ENCODE peak calls at places on chromosomes 13 and 19, in eight cellular contexts. C is fibroblast of lung; M is CD8-positive, alpha-beta memory T cell; O is ascending aorta; K is gastrocnemius medialis; A is heart left ventricle; Z is CD8-positive, alpha-beta T cell; R is mesenchymal stem cell. J is an unnamed sample.
A peak's percentile ranks its signal among the peaks of the same experiment; 100 is the strongest.

GRCh38 chr19:6417713-6418561 is 6.7 kb downstream of the KHSRP start:
- DNase-seq in Z (no peak), C (peak; percentile 29), A (no peak), R (peak; percentile 17), K (no peak), M (no peak), O (no peak), J (no peak)

GRCh38 chr13:98224557-98224956 is 47.5 kb upstream of the RNF113B start:
- DNase-seq in R (no peak), C (no peak), A (no peak), O (no peak), K (no peak), M (no peak), Z (no peak), J (no peak)

GRCh38 chr19:29311391-29311790 is 98.4 kb upstream of the UQCRFS1 start:
- DNase-seq in Z (no peak), M (no peak), K (no peak), A (no peak), R (no peak), C (no peak), O (no peak), J (no peak)

GRCh38 chr13:111429064-111429558 is 108.7 kb downstream of the TEX29 start:
- DNase-seq in M (no peak), O (no peak), A (no peak), R (peak; percentile 4), Z (peak; percentile 37), C (peak; percentile 27), K (no peak), J (no peak)

GRCh38 chr13:24706886-24707585 is 26.8 kb downstream of the ATP12A start:
- DNase-seq in O (no peak), R (no peak), K (no peak), M (no peak), C (no peak), Z (no peak), A (no peak), J (no peak)

GRCh38 chr13:68257111-68257842 is 1027.1 kb upstream of the PCDH9 start:
- DNase-seq in A (no peak), Z (no peak), K (no peak), O (no peak), C (peak; percentile 51), R (peak; percentile 53), M (no peak), J (no peak)

GRCh38 chr19:40262422-40262821 is 22.7 kb downstream of the AKT2 start:
- DNase-seq in Z (no peak), C (no peak), O (no peak), M (no peak), A (no peak), K (no peak), R (no peak), J (no peak)

GRCh38 chr19:12938536-12939291 is at the start of gene CALR:
- DNase-seq in O (no peak), C (peak; percentile 43), Z (peak; percentile 49), M (peak; percentile 64), A (peak; percentile 50), R (peak; percentile 58), K (no peak), J (no peak)

GRCh38 chr19:5225486-5226345 is 114.9 kb downstream of the PTPRS start:
- DNase-seq in K (no peak), Z (no peak), A (no peak), O (no peak), R (no peak), M (no peak), C (no peak), J (no peak)

GRCh38 chr19:31296741-31297390 is 52.4 kb downstream of the TSHZ3 start:
- DNase-seq in C (no peak), A (no peak), K (no peak), M (no peak), Z (no peak), R (no peak), O (no peak), J (no peak)

GRCh38 chr13:58852076-58852475 is 1220.5 kb downstream of the PCDH17 start:
- DNase-seq in M (no peak), A (no peak), K (no peak), O (no peak), C (peak; percentile 41), Z (no peak), R (peak; percentile 31), J (no peak)

GRCh38 chr13:23979361-23980159 is 82.3 kb upstream of the C1QTNF9B start:
- DNase-seq in C (peak; percentile 85), K (no peak), O (peak; percentile 83), Z (peak; percentile 22), M (peak; percentile 71), A (peak; percentile 88), R (peak; percentile 85), J (peak; percentile 76)

GRCh38 chr13:31477961-31478360 is 261.4 kb upstream of the RXFP2 start:
- DNase-seq in R (no peak), K (no peak), C (peak; percentile 31), O (no peak), A (no peak), M (no peak), Z (no peak), J (no peak)

GRCh38 chr13:51222510-51223283 is 499 bp downstream of the FAM124A start:
- DNase-seq in Z (no peak), O (no peak), K (no peak), R (peak; percentile 20), A (no peak), C (no peak), M (no peak), J (no peak)

GRCh38 chr19:53365899-53366493 is 491 bp downstream of the ZNF525 start:
- DNase-seq in R (no peak), A (no peak), M (peak; percentile 63), O (no peak), Z (peak; percentile 62), K (no peak), C (no peak), J (no peak)

GRCh38 chr19:23999821-24000610 is 85.3 kb downstream of the ZNF726 start:
- DNase-seq in A (no peak), C (no peak), O (no peak), M (no peak), Z (no peak), K (no peak), R (no peak), J (no peak)

GRCh38 chr19:23996549-23996948 is 81.9 kb downstream of the ZNF726 start:
- DNase-seq in K (no peak), M (no peak), R (no peak), A (no peak), O (no peak), C (no peak), Z (no peak), J (no peak)

GRCh38 chr19:24002256-24002945 is 84.6 kb upstream of the ZNF254 start:
- DNase-seq in C (no peak), K (no peak), O (no peak), A (no peak), M (no peak), R (no peak), Z (no peak), J (no peak)

GRCh38 chr19:24000656-24001055 is 86.0 kb downstream of the ZNF726 start:
- DNase-seq in A (no peak), O (no peak), Z (no peak), R (no peak), C (no peak), M (no peak), K (no peak), J (no peak)

GRCh38 chr19:23998568-23998967 is 83.9 kb downstream of the ZNF726 start:
- DNase-seq in K (no peak), A (no peak), R (no peak), Z (no peak), O (no peak), M (no peak), C (no peak), J (no peak)
- H3K9me3 ChIP-seq in K (no peaks in the 10 kb centered on the region), A (no peaks in the 10 kb centered on the region), R (peaks cover 53% of the 10 kb centered on the region), Z (peaks cover 4% of the 10 kb centered on the region), O (no peaks in the 10 kb centered on the region), M (no peaks in the 10 kb centered on the region), C (no peaks in the 10 kb centered on the region), J (no peaks in the 10 kb centered on the region)

DNA sequence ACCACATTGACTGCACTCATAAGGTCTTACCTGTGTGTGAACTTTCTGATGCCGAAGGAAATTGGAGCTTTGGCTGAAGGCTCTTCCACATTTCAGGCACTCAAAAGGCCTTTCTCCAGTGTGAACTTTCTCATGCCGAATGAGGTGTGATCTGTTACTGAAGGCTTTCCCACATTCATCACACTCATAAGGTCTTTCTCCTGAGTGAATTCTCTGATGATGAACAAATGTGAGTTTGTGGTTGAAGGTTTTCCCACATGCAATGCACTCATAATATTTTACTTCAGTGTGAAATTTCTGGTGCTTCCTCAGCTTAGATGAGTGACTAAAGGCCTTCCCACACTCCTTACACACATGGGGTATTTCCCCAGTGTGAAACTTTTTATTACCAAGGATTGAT is 5.7 kb downstream of the ZNF132 start:
- DNase-seq in M (no peak), O (no peak), A (no peak), K (no peak), C (peak; percentile 46), Z (no peak), R (no peak), J (no peak)
- H3K9me3 ChIP-seq in M (peaks cover 82% of the 10 kb centered on the region), O (peaks cover 96% of the 10 kb centered on the region), A (peaks cover 21% of the 10 kb centered on the region), K (peaks cover 64% of the 10 kb centered on the region), C (peaks cover 20% of the 10 kb centered on the region), Z (peaks cover 73% of the 10 kb centered on the region), R (peaks cover 94% of the 10 kb centered on the region), J (peaks cover 47% of the 10 kb centered on the region)

GRCh38 chr19:27859689-27860088 is 1353.3 kb downstream of the UQCRFS1 start:
- DNase-seq in C (no peak), K (no peak), R (no peak), Z (no peak), M (no peak), A (no peak), O (no peak), J (no peak)

GRCh38 chr19:27861411-27861975 is 1351.5 kb downstream of the UQCRFS1 start:
- DNase-seq in C (no peak), O (no peak), Z (no peak), R (no peak), M (no peak), A (no peak), K (no peak), J (no peak)

GRCh38 chr19:27858981-27859581 is 1353.9 kb downstream of the UQCRFS1 start:
- DNase-seq in A (no peak), R (no peak), M (no peak), Z (no peak), C (no peak), K (no peak), O (no peak), J (no peak)

GRCh38 chr19:27865927-27866777 is 1346.8 kb downstream of the UQCRFS1 start:
- DNase-seq in R (no peak), K (no peak), Z (no peak), M (no peak), O (no peak), A (no peak), C (no peak), J (no peak)

GRCh38 chr19:27860309-27860934 is 1352.5 kb downstream of the UQCRFS1 start:
- DNase-seq in C (no peak), A (no peak), K (no peak), R (no peak), Z (no peak), O (no peak), M (no peak), J (no peak)
- H3K9me3 ChIP-seq in C (no peaks in the 10 kb centered on the region), A (no peaks in the 10 kb centered on the region), K (no peaks in the 10 kb centered on the region), R (peaks cover 13% of the 10 kb centered on the region), Z (peaks cover 22% of the 10 kb centered on the region), O (peaks cover 33% of the 10 kb centered on the region), M (peaks cover 16% of the 10 kb centered on the region), J (peaks cover 10% of the 10 kb centered on the region)

DNA sequence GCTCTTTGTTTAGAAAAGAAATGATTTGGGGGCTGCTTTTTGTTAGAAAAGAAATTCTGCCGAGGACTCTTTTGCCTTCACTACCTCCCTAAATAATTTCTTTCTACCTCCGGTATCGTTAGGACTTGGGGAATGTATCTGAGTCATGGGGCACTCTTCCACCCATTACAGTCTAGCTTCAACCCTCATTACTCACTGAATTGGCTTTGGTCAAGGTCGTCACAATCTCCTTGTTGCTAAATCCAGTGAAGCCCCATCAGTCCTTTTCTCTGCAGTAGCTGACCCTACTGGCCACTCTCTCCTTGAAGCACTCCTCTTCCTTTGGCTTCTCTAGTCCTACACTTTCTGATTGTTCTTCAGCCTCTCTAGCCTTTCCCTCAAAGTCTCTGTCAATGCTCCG is 34.0 kb downstream of the WDR87 start:
- DNase-seq in R (no peak), Z (no peak), K (no peak), C (no peak), O (no peak), A (no peak), M (no peak), J (no peak)
- H3K9me3 ChIP-seq in R (peaks cover 19% of the 10 kb centered on the region), Z (no peaks in the 10 kb centered on the region), K (no peaks in the 10 kb centered on the region), C (no peaks in the 10 kb centered on the region), O (no peaks in the 10 kb centered on the region), A (no peaks in the 10 kb centered on the region), M (no peaks in the 10 kb centered on the region), J (no peaks in the 10 kb centered on the region)

J was measured in right atrium auricular region.